ENCODE peak calls at places on chromosomes 12 and 14, in six cellular contexts. X is GM12878, N is H1, A is GM12891, H is HepG2, R is K562. B is an unnamed sample.

GRCh38 chr14:48096869-48097268 is 421.5 kb upstream of the MDGA2 start:
- DNase-seq in X (no peak), N (no peak), A (no peak), H (no peak), R (no peak), B (no peak)

GRCh38 chr12:112986291-112986800 is 8.0 kb downstream of the OAS2 start:
- DNase-seq in X (no peak), N (no peak), A (no peak), H (no peak), R (no peak), B (no peak)

GRCh38 chr12:119730381-119730780 is 62.4 kb downstream of the PRKAB1 start:
- DNase-seq in X (no peak), N (no peak), A (no peak), H (no peak), R (no peak), B (no peak)

GRCh38 chr12:73998894-73999293 is 538.7 kb upstream of the ATXN7L3B start:
- DNase-seq in X (no peak), N (no peak), A (no peak), H (no peak), R (no peak), B (no peak)

GRCh38 chr12:119683413-119683812 is 15.5 kb downstream of the PRKAB1 start:
- DNase-seq in X (no peak), N (no peak), A (no peak), H (no peak), R (no peak), B (no peak)

GRCh38 chr14:95741051-95741490 is 27.1 kb upstream of the TCL1A start:
- DNase-seq in X (no peak), N (no peak), A (no peak), H (no peak), R (no peak), B (no peak)

GRCh38 chr14:59321184-59321952 is 132.9 kb downstream of the DAAM1 start:
- DNase-seq in X (no peak), N (no peak), A (no peak), H (no peak), R (no peak), B (no peak)

GRCh38 chr14:74217672-74218448 is 21.4 kb upstream of the VSX2 start:
- DNase-seq in X (no peak), N (peak), A (peak), H (peak), R (peak), B (peak)

GRCh38 chr12:121620328-121620891 is 5.9 kb upstream of the ORAI1 start:
- DNase-seq in X (no peak), N (no peak), A (no peak), H (no peak), R (no peak), B (no peak)

GRCh38 chr12:91877022-91877421 is 268.6 kb downstream of the BTG1 start:
- DNase-seq in X (peak), N (no peak), A (peak), H (no peak), R (no peak), B (no peak)

GRCh38 chr12:47852096-47852571 is 32.4 kb upstream of the HDAC7 start:
- DNase-seq in X (no peak), N (no peak), A (no peak), H (peak), R (no peak), B (no peak)

GRCh38 chr12:94254270-94254669 is 105.9 kb downstream of the PLXNC1 start:
- DNase-seq in X (no peak), N (no peak), A (no peak), H (no peak), R (no peak), B (no peak)

GRCh38 chr12:44246481-44247105 is 410.7 kb downstream of the TMEM117 start:
- DNase-seq in X (no peak), N (no peak), A (no peak), H (no peak), R (no peak), B (no peak)

GRCh38 chr12:2348477-2348852 is 295.7 kb downstream of the CACNA1C start:
- DNase-seq in X (no peak), N (no peak), A (no peak), H (no peak), R (no peak), B (no peak)

GRCh38 chr12:92378682-92379479 is 233.2 kb upstream of the BTG1 start:
- DNase-seq in X (no peak), N (no peak), A (no peak), H (no peak), R (peak), B (no peak)

GRCh38 chr14:31745741-31746140 is 184.5 kb downstream of the NUBPL start:
- DNase-seq in X (no peak), N (no peak), A (no peak), H (peak), R (no peak), B (no peak)

GRCh38 chr14:71533396-71533795 is 398.8 kb upstream of the RGS6 start:
- DNase-seq in X (no peak), N (no peak), A (no peak), H (no peak), R (no peak), B (no peak)

GRCh38 chr12:51449569-51450246 is 25.1 kb downstream of the SLC4A8 start:
- DNase-seq in X (no peak), N (no peak), A (no peak), H (no peak), R (no peak), B (no peak)

GRCh38 chr14:23123419-23123818 is 4.4 kb upstream of the CEBPE start:
- DNase-seq in X (no peak), N (no peak), A (no peak), H (no peak), R (peak), B (no peak)

GRCh38 chr12:66735275-66735674 is 56.4 kb upstream of the GRIP1 start:
- DNase-seq in X (no peak), N (no peak), A (no peak), H (no peak), R (no peak), B (no peak)

GRCh38 chr14:89625208-89625987 is 208.4 kb upstream of the FOXN3 start:
- DNase-seq in X (no peak), N (no peak), A (no peak), H (no peak), R (no peak), B (no peak)

GRCh38 chr14:95895720-95896119 is 19.1 kb downstream of the TUNAR start:
- DNase-seq in X (no peak), N (peak), A (no peak), H (peak), R (peak), B (no peak)

GRCh38 chr12:19021240-19021639 is 108.3 kb upstream of the PLEKHA5 start:
- DNase-seq in X (no peak), N (no peak), A (no peak), H (no peak), R (no peak), B (no peak)

GRCh38 chr12:1054103-1054838 is 63.2 kb downstream of the ERC1 start:
- DNase-seq in X (no peak), N (no peak), A (no peak), H (peak), R (no peak), B (no peak)

GRCh38 chr14:47674148-47674545 is 1.3 kb downstream of the MDGA2 start:
- DNase-seq in X (no peak), N (peak), A (no peak), H (no peak), R (no peak), B (no peak)

GRCh38 chr12:92537235-92537960 is 165.4 kb upstream of the PLEKHG7 start:
- DNase-seq in X (no peak), N (no peak), A (no peak), H (no peak), R (no peak), B (no peak)

GRCh38 chr14:51236314-51236713 is 3.7 kb upstream of the TMX1 start:
- DNase-seq in X (no peak), N (no peak), A (no peak), H (no peak), R (peak), B (no peak)

GRCh38 chr12:67498981-67499380 is 149.6 kb upstream of the DYRK2 start:
- DNase-seq in X (no peak), N (no peak), A (no peak), H (no peak), R (no peak), B (no peak)

GRCh38 chr14:24196071-24197061 is 1.1 kb upstream of the TM9SF1 start:
- DNase-seq in X (peak), N (no peak), A (no peak), H (peak), R (peak), B (no peak)

GRCh38 chr12:107379852-107380567 is 286.7 kb upstream of the CRY1 start:
- DNase-seq in X (no peak), N (no peak), A (no peak), H (peak), R (no peak), B (no peak)

GRCh38 chr12:79690606-79691298 is at the start of gene PAWR:
- DNase-seq in X (no peak), N (peak), A (peak), H (peak), R (no peak), B (peak)

GRCh38 chr14:102749833-102750775 is 27.1 kb upstream of the TRAF3 start:
- DNase-seq in X (no peak), N (no peak), A (no peak), H (no peak), R (no peak), B (no peak)

GRCh38 chr14:104350463-104351185 is 212.2 kb downstream of the KIF26A start:
- DNase-seq in X (no peak), N (no peak), A (no peak), H (no peak), R (no peak), B (no peak)
- TF ChIP-seq TAF1 in X (no peak), N (no peak), A (no peak), H (no peak), R (no peak), B (no peak)

DNA sequence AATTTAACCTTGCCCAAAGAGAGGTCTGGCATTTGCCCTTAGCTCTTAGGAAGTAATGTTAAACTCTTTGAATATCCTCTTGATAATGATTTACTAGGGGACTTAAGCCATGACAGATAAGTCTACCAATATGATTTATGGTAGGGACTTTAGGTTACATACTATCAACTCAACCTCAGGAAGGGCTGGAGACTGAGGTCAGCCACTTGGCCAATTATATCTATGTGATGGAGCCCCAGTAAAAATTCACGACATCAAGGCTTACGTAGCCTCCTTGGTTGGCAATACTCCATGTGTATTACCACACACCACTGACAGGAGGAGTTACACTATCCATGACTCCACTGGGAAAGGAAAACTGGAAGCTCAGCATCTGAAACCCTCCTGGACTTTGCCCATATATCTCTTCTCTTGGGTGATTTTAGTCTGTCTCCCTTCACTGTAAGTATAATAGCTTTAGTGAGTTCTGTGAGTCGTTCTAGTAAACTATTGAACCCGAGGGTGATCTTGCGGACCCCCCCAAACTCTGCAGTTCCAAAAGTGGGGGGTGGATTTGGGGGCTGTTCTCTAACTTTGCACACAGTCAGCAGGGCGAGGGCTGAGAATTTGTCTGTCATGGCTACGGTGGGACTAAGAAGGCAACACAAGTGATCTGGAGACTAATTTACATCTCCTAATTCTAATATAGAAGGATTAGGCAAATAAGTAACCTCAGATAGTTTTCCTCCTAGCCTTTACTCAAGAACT is 62.3 kb downstream of the R3HDM2 start:
- DNase-seq in X (no peak), N (no peak), A (no peak), H (peak), R (peak), B (no peak)
- TF ChIP-seq POLR2A in X (no peak), N (no peak), A (no peak), H (no peak), R (no peak), B (no peak)

GRCh38 chr12:58387199-58387598 is 445.8 kb downstream of the ATP23 start:
- DNase-seq in X (no peak), N (no peak), A (no peak), H (no peak), R (no peak), B (no peak)
- TF ChIP-seq POLR2AphosphoS5 in X (no peak), N (no peak), A (no peak), H (no peak), R (no peak), B (no peak)

GRCh38 chr12:122862110-122862634 is 26.9 kb downstream of the HIP1R start:
- DNase-seq in X (no peak), N (no peak), A (no peak), H (no peak), R (no peak), B (no peak)
- TF ChIP-seq TAF1 in X (no peak), N (no peak), A (no peak), H (no peak), R (no peak), B (no peak)

GRCh38 chr12:124497039-124497438 is 70.4 kb downstream of the NCOR2 start:
- DNase-seq in X (no peak), N (no peak), A (no peak), H (no peak), R (no peak), B (no peak)
- TF ChIP-seq POLR2A in X (no peak), N (no peak), A (no peak), H (no peak), R (no peak), B (no peak)

B was measured in GM12892.